ENCODE peak calls at places on chromosomes 3 and 15, in six cellular contexts. One of them, this sample, is unnamed.

GRCh38 chr15:29682361-29682760 is 139.9 kb downstream of the TJP1 start:
- DNase-seq in endothelial cell: no peak
- DNase-seq in breast epithelium: no peak
- DNase-seq in activated B cell treated with CpG ODN at 0.5 μM for 24 hours: no peak
- DNase-seq in AG04449: no peak
- DNase-seq in cardiac fibroblast: no peak
- DNase-seq in this sample: no peak

GRCh38 chr15:65326109-65326508 is 21.6 kb downstream of the RNU5B-1 start:
- DNase-seq in AG04449: no peak
- DNase-seq in cardiac fibroblast: peak; percentile 24
- DNase-seq in activated B cell treated with CpG ODN at 0.5 μM for 24 hours: no peak
- DNase-seq in breast epithelium: peak; percentile 72
- DNase-seq in endothelial cell: peak; percentile 65
- DNase-seq in this sample: no peak

GRCh38 chr3:47261301-47261700 is 21.3 kb downstream of the KIF9 start:
- DNase-seq in cardiac fibroblast: no peak
- DNase-seq in AG04449: no peak
- DNase-seq in activated B cell treated with CpG ODN at 0.5 μM for 24 hours: no peak
- DNase-seq in breast epithelium: no peak
- DNase-seq in endothelial cell: no peak
- DNase-seq in this sample: no peak

GRCh38 chr3:113697192-113698090 is 999 bp upstream of the USF3 start:
- DNase-seq in cardiac fibroblast: peak; percentile 30
- DNase-seq in breast epithelium: no peak
- DNase-seq in activated B cell treated with CpG ODN at 0.5 μM for 24 hours: peak; percentile 20
- DNase-seq in endothelial cell: no peak
- DNase-seq in AG04449: no peak
- DNase-seq in this sample: no peak

GRCh38 chr3:64084640-64085039 is 61.3 kb upstream of the PSMD6 start:
- DNase-seq in activated B cell treated with CpG ODN at 0.5 μM for 24 hours: no peak
- DNase-seq in endothelial cell: no peak
- DNase-seq in breast epithelium: no peak
- DNase-seq in cardiac fibroblast: peak; percentile 96
- DNase-seq in AG04449: no peak
- DNase-seq in this sample: no peak

GRCh38 chr15:92377083-92377789 is 16.4 kb upstream of the ST8SIA2 start:
- DNase-seq in breast epithelium: no peak
- DNase-seq in activated B cell treated with CpG ODN at 0.5 μM for 24 hours: no peak
- DNase-seq in endothelial cell: no peak
- DNase-seq in cardiac fibroblast: no peak
- DNase-seq in AG04449: no peak
- DNase-seq in this sample: no peak

GRCh38 chr15:71348597-71348996 is 233.3 kb downstream of the THSD4 start:
- DNase-seq in breast epithelium: no peak
- DNase-seq in AG04449: no peak
- DNase-seq in activated B cell treated with CpG ODN at 0.5 μM for 24 hours: no peak
- DNase-seq in endothelial cell: no peak
- DNase-seq in cardiac fibroblast: no peak
- DNase-seq in this sample: no peak

GRCh38 chr3:55292360-55292759 is 194.7 kb downstream of the WNT5A start:
- DNase-seq in cardiac fibroblast: no peak
- DNase-seq in AG04449: no peak
- DNase-seq in breast epithelium: no peak
- DNase-seq in endothelial cell: no peak
- DNase-seq in activated B cell treated with CpG ODN at 0.5 μM for 24 hours: no peak
- DNase-seq in this sample: no peak

GRCh38 chr3:172213168-172213567 is 173.8 kb downstream of the FNDC3B start:
- DNase-seq in cardiac fibroblast: peak; percentile 71
- DNase-seq in activated B cell treated with CpG ODN at 0.5 μM for 24 hours: no peak
- DNase-seq in breast epithelium: no peak
- DNase-seq in AG04449: no peak
- DNase-seq in endothelial cell: no peak
- DNase-seq in this sample: no peak

GRCh38 chr3:101519685-101520365 is 6.8 kb upstream of the SENP7 start:
- DNase-seq in cardiac fibroblast: no peak
- DNase-seq in endothelial cell: no peak
- DNase-seq in activated B cell treated with CpG ODN at 0.5 μM for 24 hours: no peak
- DNase-seq in breast epithelium: no peak
- DNase-seq in AG04449: no peak
- DNase-seq in this sample: no peak

GRCh38 chr15:77975332-77976119 is 102.0 kb downstream of the TBC1D2B start:
- DNase-seq in endothelial cell: no peak
- DNase-seq in breast epithelium: peak; percentile 50
- DNase-seq in cardiac fibroblast: no peak
- DNase-seq in AG04449: no peak
- DNase-seq in activated B cell treated with CpG ODN at 0.5 μM for 24 hours: no peak
- DNase-seq in this sample: no peak

GRCh38 chr15:42511010-42511396 is 15.6 kb downstream of the SNAP23 start:
- DNase-seq in breast epithelium: no peak
- DNase-seq in endothelial cell: no peak
- DNase-seq in activated B cell treated with CpG ODN at 0.5 μM for 24 hours: no peak
- DNase-seq in cardiac fibroblast: peak; percentile 89
- DNase-seq in AG04449: no peak
- DNase-seq in this sample: no peak

GRCh38 chr3:171980578-171981270 is 58.7 kb upstream of the FNDC3B start:
- DNase-seq in endothelial cell: no peak
- DNase-seq in cardiac fibroblast: peak; percentile 61
- DNase-seq in AG04449: no peak
- DNase-seq in activated B cell treated with CpG ODN at 0.5 μM for 24 hours: no peak
- DNase-seq in breast epithelium: no peak
- DNase-seq in this sample: no peak

GRCh38 chr3:72474775-72475174 is 373.5 kb downstream of the SHQ1 start:
- DNase-seq in endothelial cell: no peak
- DNase-seq in cardiac fibroblast: no peak
- DNase-seq in AG04449: no peak
- DNase-seq in activated B cell treated with CpG ODN at 0.5 μM for 24 hours: no peak
- DNase-seq in breast epithelium: no peak
- DNase-seq in this sample: no peak

GRCh38 chr3:14537590-14538450 is 2.3 kb downstream of the GRIP2 start:
- DNase-seq in breast epithelium: no peak
- DNase-seq in AG04449: no peak
- DNase-seq in cardiac fibroblast: peak; percentile 17
- DNase-seq in endothelial cell: peak; percentile 31
- DNase-seq in activated B cell treated with CpG ODN at 0.5 μM for 24 hours: no peak
- DNase-seq in this sample: no peak

GRCh38 chr3:13224967-13225366 is 151.7 kb upstream of the IQSEC1 start:
- DNase-seq in activated B cell treated with CpG ODN at 0.5 μM for 24 hours: no peak
- DNase-seq in endothelial cell: no peak
- DNase-seq in cardiac fibroblast: no peak
- DNase-seq in breast epithelium: no peak
- DNase-seq in AG04449: no peak
- DNase-seq in this sample: no peak

GRCh38 chr3:72604287-72604686 is 244.0 kb downstream of the SHQ1 start:
- DNase-seq in endothelial cell: no peak
- DNase-seq in activated B cell treated with CpG ODN at 0.5 μM for 24 hours: no peak
- DNase-seq in AG04449: no peak
- DNase-seq in cardiac fibroblast: no peak
- DNase-seq in breast epithelium: no peak
- DNase-seq in this sample: no peak

GRCh38 chr3:140147965-140148490 is 213.0 kb downstream of the CLSTN2 start:
- DNase-seq in cardiac fibroblast: no peak
- DNase-seq in AG04449: no peak
- DNase-seq in breast epithelium: no peak
- DNase-seq in endothelial cell: no peak
- DNase-seq in activated B cell treated with CpG ODN at 0.5 μM for 24 hours: no peak
- DNase-seq in this sample: no peak

GRCh38 chr3:148998715-148999413 is 7.5 kb downstream of the GYG1 start:
- DNase-seq in endothelial cell: no peak
- DNase-seq in breast epithelium: no peak
- DNase-seq in AG04449: no peak
- DNase-seq in cardiac fibroblast: no peak
- DNase-seq in activated B cell treated with CpG ODN at 0.5 μM for 24 hours: no peak
- DNase-seq in this sample: no peak

GRCh38 chr3:31248619-31248992 is 284.1 kb upstream of the STT3B start:
- DNase-seq in endothelial cell: no peak
- DNase-seq in activated B cell treated with CpG ODN at 0.5 μM for 24 hours: no peak
- DNase-seq in cardiac fibroblast: no peak
- DNase-seq in AG04449: no peak
- DNase-seq in breast epithelium: no peak
- DNase-seq in this sample: no peak

GRCh38 chr3:14007006-14007405 is 117.7 kb downstream of the CHCHD4 start:
- DNase-seq in endothelial cell: no peak
- DNase-seq in AG04449: no peak
- DNase-seq in breast epithelium: no peak
- DNase-seq in cardiac fibroblast: no peak
- DNase-seq in activated B cell treated with CpG ODN at 0.5 μM for 24 hours: no peak
- DNase-seq in this sample: no peak

GRCh38 chr15:51912528-51912927 is 59.0 kb downstream of the LEO1 start:
- DNase-seq in AG04449: no peak
- DNase-seq in breast epithelium: no peak
- DNase-seq in activated B cell treated with CpG ODN at 0.5 μM for 24 hours: no peak
- DNase-seq in cardiac fibroblast: no peak
- DNase-seq in endothelial cell: no peak
- DNase-seq in this sample: no peak

GRCh38 chr15:51908312-51908711 is 63.3 kb downstream of the LEO1 start:
- DNase-seq in breast epithelium: no peak
- DNase-seq in cardiac fibroblast: peak; percentile 40
- DNase-seq in activated B cell treated with CpG ODN at 0.5 μM for 24 hours: no peak
- DNase-seq in AG04449: no peak
- DNase-seq in endothelial cell: no peak
- DNase-seq in this sample: no peak

GRCh38 chr15:51904931-51905330 is 66.6 kb downstream of the LEO1 start:
- DNase-seq in AG04449: no peak
- DNase-seq in cardiac fibroblast: no peak
- DNase-seq in activated B cell treated with CpG ODN at 0.5 μM for 24 hours: no peak
- DNase-seq in breast epithelium: no peak
- DNase-seq in endothelial cell: no peak
- DNase-seq in this sample: no peak

GRCh38 chr15:51909591-51909990 is 62.0 kb downstream of the LEO1 start:
- DNase-seq in endothelial cell: no peak
- DNase-seq in breast epithelium: no peak
- DNase-seq in AG04449: no peak
- DNase-seq in cardiac fibroblast: no peak
- DNase-seq in activated B cell treated with CpG ODN at 0.5 μM for 24 hours: no peak
- DNase-seq in this sample: no peak

DNA sequence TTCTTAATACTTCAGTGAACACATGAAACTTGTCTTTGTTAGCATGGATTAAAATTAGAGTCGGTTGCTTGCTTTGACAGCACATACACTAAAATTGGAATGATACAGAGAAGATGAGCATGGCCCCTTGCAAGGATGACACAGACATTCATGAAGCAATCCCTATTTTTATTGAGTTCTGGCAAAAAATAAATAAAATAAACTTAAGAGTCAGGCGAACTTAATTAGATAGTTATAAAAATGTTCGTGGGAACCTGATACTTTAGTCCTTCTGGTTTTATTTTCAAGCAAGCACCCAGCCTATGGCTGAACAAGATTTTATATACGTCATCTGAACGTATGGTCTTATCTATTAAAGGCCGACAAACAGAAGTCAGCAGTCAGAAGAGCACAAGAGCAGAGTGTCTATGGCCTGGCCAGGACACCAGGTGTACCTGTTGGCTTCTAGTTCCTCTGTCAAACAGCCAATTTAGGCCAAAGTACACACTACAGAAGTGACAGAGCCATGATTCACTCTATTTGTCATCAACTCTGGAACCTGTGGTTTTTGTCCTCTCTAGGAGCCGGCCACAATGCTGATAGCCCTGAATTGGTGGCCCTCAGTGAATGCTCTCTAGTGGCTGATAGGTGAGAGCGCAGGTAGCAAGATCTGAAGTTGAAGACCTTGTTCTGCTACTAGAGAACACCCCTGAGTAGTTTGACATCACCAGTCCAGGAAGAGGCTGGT is 64.3 kb downstream of the LEO1 start:
- DNase-seq in activated B cell treated with CpG ODN at 0.5 μM for 24 hours: no peak
- DNase-seq in breast epithelium: no peak
- DNase-seq in endothelial cell: no peak
- DNase-seq in AG04449: no peak
- DNase-seq in cardiac fibroblast: peak; percentile 47
- DNase-seq in this sample: no peak
- TF ChIP-seq CTCF in activated B cell treated with CpG ODN at 0.5 μM for 24 hours: no peak
- TF ChIP-seq CTCF in breast epithelium: no peak
- TF ChIP-seq CTCF in endothelial cell: no peak
- TF ChIP-seq CTCF in AG04449: no peak
- TF ChIP-seq CTCF in cardiac fibroblast: no peak
- TF ChIP-seq CTCF in this sample: no peak

DNA sequence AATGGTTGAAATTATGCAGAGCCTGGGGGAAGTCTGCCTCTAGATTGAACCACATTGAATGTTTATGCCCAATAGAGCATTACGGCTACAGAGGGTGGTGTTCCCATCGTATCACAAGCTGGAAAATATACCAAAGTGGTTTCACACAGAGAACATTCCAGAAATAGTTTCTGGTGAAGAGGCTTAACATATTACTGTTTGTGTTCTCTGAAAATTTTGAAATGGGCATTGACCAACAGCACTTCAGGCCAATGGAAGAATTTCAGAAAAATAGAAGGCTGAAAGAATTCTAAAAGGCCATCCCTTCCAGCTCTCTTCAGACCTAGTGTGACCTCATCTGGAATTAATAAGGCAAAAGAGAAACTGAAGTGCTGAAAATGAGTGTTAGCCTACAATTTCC is 203.8 kb downstream of the NEK10 start:
- DNase-seq in endothelial cell: no peak
- DNase-seq in AG04449: peak; percentile 85
- DNase-seq in activated B cell treated with CpG ODN at 0.5 μM for 24 hours: no peak
- DNase-seq in cardiac fibroblast: peak; percentile 65
- DNase-seq in breast epithelium: no peak
- DNase-seq in this sample: no peak
- TF ChIP-seq CTCF in endothelial cell: no peak
- TF ChIP-seq CTCF in AG04449: no peak
- TF ChIP-seq CTCF in activated B cell treated with CpG ODN at 0.5 μM for 24 hours: no peak
- TF ChIP-seq CTCF in cardiac fibroblast: no peak
- TF ChIP-seq CTCF in breast epithelium: no peak
- TF ChIP-seq CTCF in this sample: no peak

GRCh38 chr3:196988241-196989029 is 19.8 kb upstream of the PIGZ start:
- DNase-seq in activated B cell treated with CpG ODN at 0.5 μM for 24 hours: no peak
- DNase-seq in breast epithelium: no peak
- DNase-seq in endothelial cell: no peak
- DNase-seq in cardiac fibroblast: no peak
- DNase-seq in AG04449: no peak
- DNase-seq in this sample: peak; percentile 19
- TF ChIP-seq CTCF in activated B cell treated with CpG ODN at 0.5 μM for 24 hours: no peak
- TF ChIP-seq CTCF in breast epithelium: no peak
- TF ChIP-seq CTCF in endothelial cell: no peak
- TF ChIP-seq CTCF in cardiac fibroblast: no peak
- TF ChIP-seq CTCF in AG04449: no peak
- TF ChIP-seq CTCF in this sample: no peak

DNA sequence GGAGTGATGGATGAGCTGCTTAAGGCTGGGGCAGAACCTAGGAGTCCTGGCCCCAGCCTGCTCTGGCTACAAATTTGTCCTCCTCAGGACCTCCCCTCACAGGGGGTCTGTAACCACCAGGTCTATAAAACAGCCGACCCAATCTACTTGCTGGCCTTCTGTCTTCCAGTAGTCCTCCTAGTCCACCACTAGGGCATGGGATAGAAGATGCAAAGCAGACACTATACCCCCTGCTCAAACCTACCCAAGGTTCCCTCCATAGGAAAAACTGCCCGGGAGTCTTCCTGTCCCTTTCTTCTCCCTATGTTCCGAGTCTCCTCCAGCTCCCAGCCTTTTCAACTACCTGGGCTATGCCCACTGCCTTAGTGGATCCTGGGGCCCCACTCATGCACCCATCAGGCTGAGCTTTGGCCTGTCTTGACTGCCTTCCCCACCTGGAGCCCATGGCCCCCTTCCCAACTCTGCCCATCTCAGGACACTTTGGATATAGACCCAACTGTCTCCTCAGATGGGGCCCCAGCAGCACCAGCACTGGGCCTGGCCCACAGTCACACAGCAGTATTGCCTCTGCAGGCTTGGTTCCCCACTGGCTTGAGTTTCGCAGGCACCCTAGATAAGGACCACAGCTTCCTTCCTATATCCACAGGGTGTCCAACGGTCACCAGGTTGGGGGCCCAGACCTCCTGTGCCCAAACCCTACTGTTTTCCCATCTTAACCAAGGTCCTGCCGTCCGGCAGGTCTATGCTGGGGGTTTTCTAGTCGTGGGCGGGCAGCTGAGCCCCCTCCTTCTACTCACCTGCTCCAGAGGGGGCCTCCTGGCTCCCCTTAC is 1.1 kb downstream of the HYAL3 start:
- DNase-seq in AG04449: no peak
- DNase-seq in cardiac fibroblast: no peak
- DNase-seq in activated B cell treated with CpG ODN at 0.5 μM for 24 hours: no peak
- DNase-seq in breast epithelium: no peak
- DNase-seq in endothelial cell: no peak
- DNase-seq in this sample: no peak
- TF ChIP-seq CTCF in AG04449: peak; percentile 11
- TF ChIP-seq CTCF in cardiac fibroblast: peak; percentile 31
- TF ChIP-seq CTCF in activated B cell treated with CpG ODN at 0.5 μM for 24 hours: no peak
- TF ChIP-seq CTCF in breast epithelium: no peak
- TF ChIP-seq CTCF in endothelial cell: peak; percentile 25
- TF ChIP-seq CTCF in this sample: peak; percentile 7

This sample was measured in CD14-positive monocyte.